ENCODE peak calls at places on chromosomes 13 and 19, in five cellular contexts. W, T, N, L and C are unnamed samples.

GRCh38 chr19:49109051-49109450 is 5.1 kb upstream of the LIN7B start:
- DNase-seq in W (no peak), T (no peak), N (no peak), L (no peak), C (no peak)

GRCh38 chr19:45468159-45468651 is 409 bp downstream of the FOSB start:
- DNase-seq in W (peak; percentile 24), T (peak; percentile 32), N (no peak), L (no peak), C (no peak)

GRCh38 chr19:31258211-31259052 is 90.8 kb downstream of the TSHZ3 start:
- DNase-seq in W (no peak), T (no peak), N (no peak), L (no peak), C (no peak)

GRCh38 chr19:35734889-35735288 is 7.4 kb downstream of the IGFLR1 start:
- DNase-seq in W (no peak), T (no peak), N (no peak), L (no peak), C (no peak)

GRCh38 chr13:98253526-98253925 is 76.5 kb upstream of the RNF113B start:
- DNase-seq in W (peak; percentile 71), T (no peak), N (no peak), L (no peak), C (no peak)

GRCh38 chr19:46402725-46403124 is 10.6 kb downstream of the CCDC8 start:
- DNase-seq in W (no peak), T (no peak), N (no peak), L (no peak), C (no peak)

GRCh38 chr19:17954401-17954800 is 12.5 kb upstream of the KCNN1 start:
- DNase-seq in W (no peak), T (no peak), N (no peak), L (no peak), C (no peak)

GRCh38 chr19:46784262-46785053 is 3.9 kb downstream of the SLC1A5 start:
- DNase-seq in W (peak; percentile 98), T (no peak), N (peak; percentile 82), L (peak; percentile 97), C (peak; percentile 84)

GRCh38 chr13:71285700-71286099 is 581.3 kb downstream of the DACH1 start:
- DNase-seq in W (no peak), T (no peak), N (no peak), L (no peak), C (no peak)

GRCh38 chr13:114143806-114144605 is 11.6 kb upstream of the RASA3 start:
- DNase-seq in W (no peak), T (no peak), N (no peak), L (no peak), C (peak; percentile 71)

GRCh38 chr19:39413269-39413902 is 917 bp downstream of the PLEKHG2 start:
- DNase-seq in W (peak; percentile 67), T (no peak), N (peak; percentile 71), L (peak; percentile 59), C (peak; percentile 66)

GRCh38 chr13:107192289-107192688 is 624.4 kb upstream of the ARGLU1 start:
- DNase-seq in W (no peak), T (no peak), N (no peak), L (no peak), C (no peak)

GRCh38 chr19:13629687-13630357 is 123.5 kb upstream of the CACNA1A start:
- DNase-seq in W (peak; percentile 49), T (no peak), N (no peak), L (peak; percentile 57), C (no peak)

GRCh38 chr19:15123900-15124299 is 16.7 kb downstream of the SYDE1 start:
- DNase-seq in W (peak; percentile 29), T (no peak), N (no peak), L (no peak), C (no peak)

GRCh38 chr19:58317481-58318072 is 9.2 kb upstream of the ZSCAN22 start:
- DNase-seq in W (peak; percentile 29), T (no peak), N (no peak), L (peak; percentile 62), C (no peak)

GRCh38 chr13:41398494-41399190 is 58.7 kb upstream of the RGCC start:
- DNase-seq in W (no peak), T (no peak), N (no peak), L (no peak), C (no peak)

GRCh38 chr13:30255696-30256095 is 51.7 kb downstream of the KATNAL1 start:
- DNase-seq in W (no peak), T (no peak), N (no peak), L (peak; percentile 34), C (no peak)
- TF ChIP-seq CTCF in W (peak; percentile 30), T (peak; percentile 14), N (peak; percentile 7), L (no peak), C (no peak)

GRCh38 chr19:5466814-5467291 is 11.6 kb downstream of the ZNRF4 start:
- DNase-seq in W (no peak), T (no peak), N (no peak), L (no peak), C (no peak)
- TF ChIP-seq CTCF in W (no peak), T (no peak), N (no peak), L (no peak), C (no peak)

GRCh38 chr13:46122304-46122703 is 17.5 kb upstream of the CPB2 start:
- DNase-seq in W (no peak), T (no peak), N (no peak), L (no peak), C (no peak)

GRCh38 chr13:46126074-46126473 is 21.2 kb upstream of the CPB2 start:
- DNase-seq in W (no peak), T (no peak), N (no peak), L (no peak), C (no peak)

GRCh38 chr13:46124967-46125933 is 20.4 kb upstream of the CPB2 start:
- DNase-seq in W (no peak), T (no peak), N (no peak), L (no peak), C (no peak)

GRCh38 chr13:46126552-46127171 is 21.8 kb upstream of the CPB2 start:
- DNase-seq in W (peak; percentile 65), T (peak; percentile 62), N (no peak), L (peak; percentile 76), C (peak; percentile 59)

DNA sequence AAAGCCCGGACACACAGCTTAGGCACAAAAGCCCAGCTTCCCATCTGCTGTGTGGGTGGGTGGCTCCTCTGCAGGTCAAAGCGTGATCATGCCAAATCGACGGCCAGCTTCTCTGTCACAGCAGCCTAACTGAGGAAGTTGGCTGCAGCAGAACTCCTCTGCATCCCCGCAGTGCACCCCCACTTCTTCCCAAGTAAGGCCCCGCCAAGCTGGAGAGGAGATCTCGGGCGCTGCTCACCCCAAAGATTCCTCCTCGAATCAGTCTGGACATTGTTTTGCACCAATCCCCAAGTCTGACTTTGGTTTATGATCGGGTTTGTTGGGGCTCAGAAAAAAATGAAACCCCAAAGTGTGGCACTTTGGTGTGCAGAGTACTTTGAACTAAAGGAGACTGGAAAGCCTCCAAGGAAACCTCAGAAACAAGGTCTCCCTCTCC is 19.7 kb upstream of the CPB2 start:
- DNase-seq in W (no peak), T (no peak), N (no peak), L (no peak), C (no peak)
- TF ChIP-seq CTCF in W (no peak), T (no peak), N (no peak), L (no peak), C (no peak)

DNA sequence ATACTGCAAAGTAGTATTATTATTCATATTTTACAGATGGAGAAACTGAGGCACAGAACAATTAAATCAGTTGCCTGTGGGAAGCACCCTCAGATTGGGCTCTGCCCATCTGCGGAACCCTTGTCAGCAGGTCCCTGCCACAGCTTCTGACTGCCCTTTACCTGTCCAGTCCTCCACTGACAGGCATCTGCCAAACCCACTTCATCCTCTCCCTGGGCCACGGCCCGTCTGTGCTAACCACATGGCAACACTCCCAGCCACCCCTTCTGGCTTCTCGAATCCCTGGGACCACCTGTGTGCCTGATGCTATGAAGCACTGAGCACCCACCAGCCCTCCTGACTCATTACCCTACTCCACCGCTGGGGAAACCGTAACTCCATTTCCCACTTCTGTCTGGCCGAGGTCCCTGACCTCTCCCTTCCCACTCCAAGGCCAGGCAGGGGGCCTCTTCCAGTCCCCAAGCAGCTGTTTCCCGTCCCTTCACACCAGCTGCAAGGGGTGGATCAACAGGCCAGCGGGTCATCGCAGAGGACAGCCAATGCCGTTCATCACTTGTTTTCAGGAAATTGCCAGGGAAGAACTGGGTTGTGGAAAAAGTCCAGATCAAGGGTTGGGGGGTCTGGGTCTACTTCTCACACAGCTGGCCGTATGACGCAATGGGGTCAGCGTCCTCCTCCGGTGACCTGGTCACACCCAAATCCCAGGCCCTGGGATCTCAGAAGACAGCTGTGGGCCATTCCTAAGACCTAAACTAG is 2.5 kb downstream of the KANK3 start:
- DNase-seq in W (no peak), T (no peak), N (peak; percentile 82), L (no peak), C (peak; percentile 25)
- TF ChIP-seq CTCF in W (no peak), T (no peak), N (no peak), L (no peak), C (no peak)

GRCh38 chr19:29745253-29745652 is 30.2 kb upstream of the C19orf12 start:
- DNase-seq in W (no peak), T (no peak), N (no peak), L (no peak), C (no peak)
- TF ChIP-seq CTCF in W (peak; percentile 23), T (no peak), N (no peak), L (peak; percentile 13), C (no peak)

DNA sequence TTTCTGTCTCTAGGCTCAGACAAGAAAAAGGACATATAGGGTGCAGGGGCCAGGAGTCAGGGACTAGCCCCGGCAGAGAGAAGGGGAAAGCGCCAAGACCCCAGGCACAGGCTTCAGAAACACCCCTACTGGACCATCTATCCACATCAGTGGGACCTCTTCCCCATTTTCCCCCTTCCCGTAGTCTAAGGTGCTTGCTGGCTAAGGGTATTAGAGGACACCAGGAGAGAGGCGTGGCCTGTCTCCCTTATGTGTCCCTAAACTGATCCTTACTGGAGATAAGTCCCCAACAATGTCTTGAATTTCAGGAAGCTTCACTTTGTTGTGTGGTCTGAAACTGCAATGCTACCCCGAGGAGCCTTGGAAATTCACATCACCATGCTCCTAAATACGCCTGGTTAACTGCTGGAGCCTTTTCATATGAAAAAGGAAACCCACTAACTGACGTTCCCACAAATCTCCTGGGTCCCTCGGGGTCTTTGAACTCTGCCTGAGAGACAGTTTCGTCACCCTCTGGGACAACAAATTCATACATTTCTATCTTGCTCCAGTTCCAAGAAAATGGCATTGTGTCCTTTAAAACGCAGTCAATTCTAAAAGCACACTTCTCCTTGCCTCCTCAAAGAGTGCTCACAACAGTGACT is 197.7 kb downstream of the COL4A1 start:
- DNase-seq in W (no peak), T (no peak), N (no peak), L (no peak), C (no peak)
- TF ChIP-seq CTCF in W (no peak), T (no peak), N (no peak), L (no peak), C (no peak)

DNA sequence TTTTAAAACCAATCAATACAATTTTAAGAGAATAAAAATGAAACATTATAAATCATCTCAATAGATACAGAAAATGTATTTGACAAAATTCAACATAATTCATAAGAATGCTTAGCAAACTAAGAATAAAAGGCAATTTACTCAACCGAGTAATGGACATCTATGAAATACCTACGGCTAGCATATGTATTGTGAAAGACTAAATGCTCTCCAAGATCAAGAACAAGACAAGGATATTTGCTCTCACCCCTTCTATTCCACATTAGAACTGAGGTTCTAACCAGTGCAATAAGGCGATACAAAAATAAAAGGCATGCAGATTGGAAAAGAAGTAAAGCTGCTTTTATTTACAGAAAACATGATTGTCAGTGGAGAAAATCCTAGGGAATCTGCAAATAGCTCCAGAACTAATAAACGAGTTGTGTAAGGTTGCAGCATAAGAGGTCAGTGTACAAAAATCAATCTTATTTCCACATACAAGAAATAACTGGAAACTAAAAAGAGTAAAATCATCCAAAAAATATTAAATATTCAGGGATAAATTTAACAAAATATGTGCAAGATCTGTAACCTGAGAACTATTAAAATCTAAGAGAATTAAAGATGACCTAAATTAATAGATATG is 16.4 kb downstream of the KATNAL1 start:
- DNase-seq in W (no peak), T (no peak), N (no peak), L (no peak), C (no peak)
- TF ChIP-seq CTCF in W (no peak), T (no peak), N (no peak), L (no peak), C (no peak)